ENCODE peak calls at places on chromosomes 3 and 15, in four cellular contexts. C, K, O and L are unnamed samples.

GRCh38 chr3:149536429-149536828 is 61.9 kb downstream of the TM4SF4 start:
- DNase-seq in O (no peak), C (no peak), K (peak; percentile 75), L (no peak)

GRCh38 chr3:157370867-157371266 is 65.8 kb upstream of the PTX3 start:
- DNase-seq in K (no peak), C (no peak), O (no peak), L (no peak)

GRCh38 chr3:39141211-39141995 is 12.0 kb downstream of the CSRNP1 start:
- DNase-seq in O (no peak), K (no peak), C (no peak), L (no peak)

GRCh38 chr3:193499152-193499551 is 55.5 kb downstream of the ATP13A4 start:
- DNase-seq in K (no peak), C (no peak), O (no peak), L (no peak)

GRCh38 chr3:25592510-25592968 is 72.2 kb downstream of the TOP2B start:
- DNase-seq in C (peak; percentile 64), O (no peak), K (peak; percentile 85), L (peak; percentile 58)

GRCh38 chr15:78508272-78508671 is 895 bp downstream of the HYKK start:
- DNase-seq in C (no peak), O (no peak), K (no peak), L (no peak)

GRCh38 chr3:65995030-65995429 is 43.7 kb downstream of the MAGI1 start:
- DNase-seq in O (no peak), K (peak; percentile 22), C (peak; percentile 21), L (no peak)

GRCh38 chr3:138946554-138947302 is at the start of the genes FOXL2 and FOXL2NB:
- DNase-seq in C (no peak), K (peak; percentile 81), O (no peak), L (no peak)

GRCh38 chr3:5731100-5731499 is 543.6 kb downstream of the EDEM1 start:
- DNase-seq in O (peak; percentile 44), C (no peak), K (no peak), L (no peak)

GRCh38 chr3:138072816-138073215 is 42.6 kb downstream of the DZIP1L start:
- DNase-seq in K (no peak), O (no peak), C (no peak), L (peak; percentile 21)

GRCh38 chr3:64460877-64461276 is 226.9 kb downstream of the ADAMTS9 start:
- DNase-seq in O (no peak), K (peak; percentile 88), C (peak; percentile 85), L (no peak)

GRCh38 chr3:112499328-112499727 is at the start of gene BTLA:
- DNase-seq in C (no peak), K (no peak), O (peak; percentile 86), L (no peak)

GRCh38 chr15:84982301-84982920 is 755 bp downstream of the PDE8A start:
- DNase-seq in K (no peak), C (no peak), O (peak; percentile 64), L (no peak)

GRCh38 chr3:150265305-150265704 is 142.8 kb upstream of the TSC22D2 start:
- DNase-seq in K (no peak), O (no peak), C (no peak), L (no peak)

GRCh38 chr3:16601539-16602005 is 3.7 kb downstream of the DAZL start:
- DNase-seq in O (no peak), C (no peak), K (no peak), L (no peak)
- TF ChIP-seq CTCF in O (no peak), C (no peak), K (no peak), L (no peak)

GRCh38 chr3:49422379-49423248 is at the start of gene AMT:
- DNase-seq in O (no peak), K (peak; percentile 34), C (no peak), L (no peak)
- H3K4me3 ChIP-seq in O (no peak within 1 kb of the TSS), K (peak within 1 kb of the TSS; percentile 1), C (no peak within 1 kb of the TSS), L (peak within 1 kb of the TSS; percentile 56)

DNA sequence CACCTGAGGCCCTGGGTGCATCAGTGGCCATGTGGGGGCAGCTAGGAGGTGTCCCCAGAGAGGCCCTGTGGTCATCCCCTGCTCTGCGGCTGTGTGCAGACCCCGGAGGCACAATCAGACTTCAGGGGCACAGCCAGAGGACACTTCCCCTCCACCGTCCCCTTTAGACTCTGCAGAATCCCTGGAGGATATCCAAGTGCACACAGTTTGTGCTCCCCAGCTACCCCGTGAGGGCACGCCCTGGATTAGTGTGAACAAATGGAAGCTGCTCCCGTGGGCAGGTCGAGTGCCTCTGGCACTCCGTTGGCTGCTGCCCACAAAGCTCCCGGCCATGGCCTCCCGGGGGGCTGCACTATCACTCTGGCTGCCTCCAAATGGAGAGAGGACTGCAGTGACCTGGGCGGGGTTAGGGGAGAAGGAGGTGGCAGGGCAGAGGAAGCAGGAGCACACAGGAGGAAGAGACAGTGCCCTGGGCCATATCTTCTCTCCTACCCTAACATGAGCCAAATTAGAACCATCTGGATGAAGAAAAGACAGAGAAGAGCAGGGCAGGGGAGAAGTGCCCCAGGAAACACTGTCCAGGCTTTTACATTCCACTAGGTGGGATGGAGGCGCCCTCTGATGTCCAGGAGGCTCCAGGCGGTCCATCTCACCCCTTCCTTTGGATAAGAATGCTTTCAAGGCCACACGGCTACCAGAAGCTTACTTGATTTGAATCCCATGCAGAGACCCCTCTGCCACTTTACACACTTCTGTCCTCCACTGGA is 29.5 kb upstream of the ACAD9 start:
- DNase-seq in C (peak; percentile 3), K (peak; percentile 18), O (no peak), L (no peak)
- TF ChIP-seq CTCF in C (peak; percentile 43), K (peak; percentile 33), O (no peak), L (peak; percentile 16)

GRCh38 chr3:16176391-16177030 is 2.0 kb downstream of the GALNT15 start:
- DNase-seq in C (no peak), K (no peak), O (no peak), L (no peak)

GRCh38 chr3:16173696-16174355 is 654 bp upstream of the GALNT15 start:
- DNase-seq in O (no peak), C (peak; percentile 38), K (no peak), L (no peak)

GRCh38 chr3:16174389-16174788 is at the start of gene GALNT15:
- DNase-seq in K (peak; percentile 94), O (no peak), C (peak; percentile 91), L (peak; percentile 96)

GRCh38 chr3:16177962-16178627 is 3.6 kb downstream of the GALNT15 start:
- DNase-seq in O (peak; percentile 69), K (peak; percentile 88), C (peak; percentile 42), L (no peak)

GRCh38 chr3:16174976-16175901 is 759 bp downstream of the GALNT15 start:
- DNase-seq in C (no peak), K (no peak), O (no peak), L (no peak)
- H3K4me3 ChIP-seq in C (no peak overlapping the region), K (peak overlapping the region; percentile 20), O (no peak overlapping the region), L (no peak overlapping the region)

DNA sequence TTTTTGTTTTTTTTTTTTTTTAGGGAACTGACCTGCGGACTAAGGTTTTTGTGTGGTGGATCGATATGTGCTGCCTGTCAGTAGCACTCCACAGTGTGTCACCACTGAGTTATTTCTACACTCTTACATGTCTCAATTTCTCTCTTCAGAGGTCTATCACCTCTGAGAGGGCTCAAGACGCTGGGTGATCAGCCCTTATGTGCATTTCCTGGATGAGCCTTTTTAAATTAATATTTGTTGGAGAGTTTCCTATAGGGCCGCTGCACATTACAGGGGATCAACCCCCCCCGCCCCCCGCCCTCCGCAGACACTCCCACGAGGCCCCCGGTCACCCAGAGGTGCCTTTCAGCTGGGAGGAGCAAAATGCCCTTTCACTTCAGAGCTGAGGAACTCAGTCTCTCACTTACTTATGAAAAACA is 34.5 kb upstream of the AP4E1 start:
- DNase-seq in O (peak; percentile 54), K (no peak), C (no peak), L (no peak)
- TF ChIP-seq CTCF in O (peak; percentile 25), K (no peak), C (no peak), L (no peak)

DNA sequence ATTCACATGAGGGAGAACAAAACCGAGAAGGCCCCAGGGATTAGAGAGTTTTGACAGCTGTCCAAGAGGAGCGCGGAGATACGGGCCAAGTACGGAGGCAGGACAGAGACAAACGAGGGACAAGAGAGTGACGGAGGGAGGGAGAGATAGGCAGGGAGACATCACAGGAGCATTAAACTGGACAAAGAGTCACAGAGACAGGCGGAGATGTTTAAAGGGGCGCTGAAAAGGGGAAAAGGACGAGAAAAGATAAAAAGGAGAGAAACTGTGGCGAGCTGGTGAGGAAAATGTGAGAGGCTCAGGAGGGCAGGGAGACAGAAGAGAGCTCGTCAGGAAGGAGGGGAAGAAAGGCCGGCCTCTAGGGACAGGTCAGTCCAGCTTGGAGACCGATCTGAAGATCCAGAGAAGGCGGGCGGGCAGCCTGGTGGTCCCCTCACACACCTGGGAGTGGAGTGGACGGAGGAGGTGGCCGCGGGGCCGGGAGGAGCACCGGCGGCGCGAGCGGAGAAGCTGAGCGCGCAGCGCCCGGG is 40.5 kb upstream of the ROPN1 start:
- DNase-seq in C (no peak), K (peak; percentile 10), O (no peak), L (no peak)
- H3K4me3 ChIP-seq in C (peak overlapping the region; percentile 71), K (peak overlapping the region; percentile 63), O (no peak overlapping the region), L (peak overlapping the region; percentile 91)